ENCODE peak calls at places on chromosomes 12 and 14, in five cellular contexts. T is neural crest cell, G is NCI-H82, Q is heart right ventricle, U is lower lobe of right lung. X is an unnamed sample.

GRCh38 chr12:24480766-24481449 is 468.0 kb downstream of the BCAT1 start:
- DNase-seq in T (no peak), G (no peak), Q (no peak), U (no peak), X (no peak)

GRCh38 chr14:94945615-94946014 is 175.7 kb upstream of the GSC start:
- DNase-seq in T (no peak), G (no peak), Q (no peak), U (no peak), X (no peak)

GRCh38 chr14:98916036-98916435 is 356.0 kb downstream of the BCL11B start:
- DNase-seq in T (no peak), G (no peak), Q (no peak), U (no peak), X (no peak)

GRCh38 chr12:44863867-44864266 is 12.2 kb downstream of the NELL2 start:
- DNase-seq in T (no peak), G (no peak), Q (no peak), U (no peak), X (no peak)

GRCh38 chr12:30877110-30877875 is 49.3 kb upstream of the TSPAN11 start:
- DNase-seq in T (no peak), G (no peak), Q (no peak), U (peak; percentile 74), X (no peak)

GRCh38 chr12:70049596-70050360 is 193.5 kb upstream of the CNOT2 start:
- DNase-seq in T (no peak), G (no peak), Q (no peak), U (no peak), X (no peak)

GRCh38 chr14:64841121-64841611 is 38.5 kb downstream of the SPTB start:
- DNase-seq in T (no peak), G (peak; percentile 14), Q (peak; percentile 48), U (no peak), X (no peak)

GRCh38 chr12:8031872-8032241 is 659 bp upstream of the FOXJ2 start:
- DNase-seq in T (no peak), G (no peak), Q (peak; percentile 28), U (no peak), X (no peak)

GRCh38 chr14:90815817-90816662 is at the start of gene TTC7B:
- DNase-seq in T (peak; percentile 42), G (peak; percentile 57), Q (no peak), U (peak; percentile 65), X (peak; percentile 52)

GRCh38 chr14:51006781-51007211 is 62.5 kb upstream of the PYGL start:
- DNase-seq in T (peak; percentile 12), G (peak; percentile 91), Q (peak; percentile 22), U (no peak), X (no peak)

GRCh38 chr12:25793196-25793595 is 165.3 kb upstream of the RASSF8 start:
- DNase-seq in T (no peak), G (peak; percentile 15), Q (no peak), U (no peak), X (no peak)

GRCh38 chr12:70787612-70788011 is 132.9 kb downstream of the PTPRR start:
- DNase-seq in T (no peak), G (no peak), Q (no peak), U (no peak), X (no peak)

GRCh38 chr14:50045039-50045711 is 71.2 kb downstream of the VCPKMT start:
- DNase-seq in T (no peak), G (no peak), Q (peak; percentile 83), U (peak; percentile 85), X (peak; percentile 95)

GRCh38 chr12:23222801-23223200 is 597.8 kb downstream of the ETNK1 start:
- DNase-seq in T (no peak), G (no peak), Q (no peak), U (no peak), X (no peak)

GRCh38 chr14:67704484-67705089 is 2.9 kb downstream of the RDH12 start:
- DNase-seq in T (peak; percentile 30), G (peak; percentile 67), Q (peak; percentile 16), U (no peak), X (no peak)

GRCh38 chr12:90858261-90858660 is 96.7 kb downstream of the CCER1 start:
- DNase-seq in T (no peak), G (no peak), Q (peak; percentile 13), U (no peak), X (no peak)

GRCh38 chr14:21299562-21300130 is 19.8 kb downstream of the RPGRIP1 start:
- DNase-seq in T (no peak), G (no peak), Q (no peak), U (no peak), X (no peak)

GRCh38 chr12:8687846-8688601 is 9.8 kb upstream of the RIMKLB start:
- DNase-seq in T (peak; percentile 29), G (peak; percentile 75), Q (peak; percentile 32), U (no peak), X (no peak)

GRCh38 chr12:111444314-111444705 is 38.6 kb downstream of the SH2B3 start:
- DNase-seq in T (no peak), G (no peak), Q (no peak), U (no peak), X (no peak)

GRCh38 chr14:84282618-84283017 is 1247.3 kb upstream of the FLRT2 start:
- DNase-seq in T (no peak), G (no peak), Q (no peak), U (no peak), X (no peak)

GRCh38 chr14:100587763-100588411 is 670 bp upstream of the BEGAIN start:
- DNase-seq in T (no peak), G (peak; percentile 13), Q (no peak), U (peak; percentile 16), X (peak; percentile 45)

GRCh38 chr12:66647034-66647691 is 31.7 kb downstream of the GRIP1 start:
- DNase-seq in T (no peak), G (no peak), Q (no peak), U (no peak), X (no peak)

GRCh38 chr14:104546021-104546491 is 33.5 kb upstream of the C14orf180 start:
- DNase-seq in T (no peak), G (no peak), Q (no peak), U (peak; percentile 23), X (no peak)

GRCh38 chr12:48021485-48022179 is 17.4 kb upstream of the COL2A1 start:
- DNase-seq in T (no peak), G (no peak), Q (no peak), U (no peak), X (no peak)

GRCh38 chr12:69779928-69780327 is 41.3 kb downstream of the RAB3IP start:
- DNase-seq in T (peak; percentile 44), G (peak; percentile 66), Q (no peak), U (no peak), X (no peak)

GRCh38 chr12:50839032-50839431 is 3.7 kb upstream of the TMPRSS12 start:
- DNase-seq in T (no peak), G (peak; percentile 10), Q (no peak), U (no peak), X (no peak)

GRCh38 chr14:95185452-95186392 is 28.4 kb upstream of the DICER1 start:
- DNase-seq in T (no peak), G (peak; percentile 12), Q (peak; percentile 74), U (peak; percentile 67), X (peak; percentile 64)

GRCh38 chr12:64007853-64008252 is 163.4 kb downstream of the SRGAP1 start:
- DNase-seq in T (no peak), G (peak; percentile 2), Q (no peak), U (no peak), X (no peak)

GRCh38 chr12:45379261-45379660 is 163.4 kb downstream of the ANO6 start:
- DNase-seq in T (no peak), G (no peak), Q (no peak), U (no peak), X (no peak)

GRCh38 chr14:105066285-105067071 is 1.2 kb upstream of the GPR132 start:
- DNase-seq in T (no peak), G (no peak), Q (peak; percentile 4), U (peak; percentile 45), X (peak; percentile 47)

GRCh38 chr14:51806624-51807023 is 53.8 kb upstream of the GNG2 start:
- DNase-seq in T (no peak), G (no peak), Q (no peak), U (no peak), X (no peak)

GRCh38 chr12:100348657-100349454 is 8.0 kb upstream of the SLC17A8 start:
- DNase-seq in T (no peak), G (peak; percentile 70), Q (no peak), U (no peak), X (no peak)

GRCh38 chr14:63875311-63875710 is 22.5 kb downstream of the SYNE2 start:
- DNase-seq in T (no peak), G (no peak), Q (peak; percentile 79), U (no peak), X (no peak)

GRCh38 chr14:52706286-52706685 is 714 bp upstream of the PSMC6 start:
- DNase-seq in T (no peak), G (peak; percentile 22), Q (no peak), U (no peak), X (no peak)

GRCh38 chr12:131860472-131861260 is 32.5 kb downstream of the MMP17 start:
- DNase-seq in T (no peak), G (peak; percentile 38), Q (peak; percentile 38), U (peak; percentile 82), X (peak; percentile 93)